ENCODE peak calls at places on chromosomes 11 and 22, in nine cellular contexts. One of them, this sample, is unnamed.

GRCh38 chr22:40534379-40535188 is 101.9 kb downstream of the MRTFA start:
- DNase-seq in epithelial cell of esophagus: peak
- DNase-seq in right lobe of liver: no peak
- DNase-seq in IMR-90: peak
- DNase-seq in lung: no peak
- DNase-seq in neural crest cell: no peak
- DNase-seq in D721Med: no peak
- DNase-seq in GM12865: peak
- DNase-seq in osteocyte: no peak
- DNase-seq in this sample: no peak

GRCh38 chr11:28110108-28110838 is 2.1 kb downstream of the METTL15 start:
- DNase-seq in IMR-90: peak
- DNase-seq in epithelial cell of esophagus: peak
- DNase-seq in osteocyte: peak
- DNase-seq in lung: peak
- DNase-seq in right lobe of liver: peak
- DNase-seq in neural crest cell: peak
- DNase-seq in D721Med: no peak
- DNase-seq in GM12865: peak
- DNase-seq in this sample: peak

GRCh38 chr11:65696802-65697552 is 15.1 kb upstream of the KAT5 start:
- DNase-seq in IMR-90: no peak
- DNase-seq in D721Med: no peak
- DNase-seq in osteocyte: no peak
- DNase-seq in epithelial cell of esophagus: no peak
- DNase-seq in right lobe of liver: no peak
- DNase-seq in GM12865: no peak
- DNase-seq in neural crest cell: no peak
- DNase-seq in lung: no peak
- DNase-seq in this sample: no peak

GRCh38 chr11:45779602-45780001 is 25.3 kb upstream of the SLC35C1 start:
- DNase-seq in neural crest cell: no peak
- DNase-seq in epithelial cell of esophagus: no peak
- DNase-seq in osteocyte: no peak
- DNase-seq in right lobe of liver: no peak
- DNase-seq in D721Med: no peak
- DNase-seq in lung: no peak
- DNase-seq in GM12865: no peak
- DNase-seq in IMR-90: no peak
- DNase-seq in this sample: no peak

GRCh38 chr11:115959098-115959497 is 454.9 kb upstream of the CADM1 start:
- DNase-seq in IMR-90: no peak
- DNase-seq in D721Med: no peak
- DNase-seq in neural crest cell: no peak
- DNase-seq in lung: no peak
- DNase-seq in GM12865: no peak
- DNase-seq in epithelial cell of esophagus: no peak
- DNase-seq in right lobe of liver: no peak
- DNase-seq in osteocyte: no peak
- DNase-seq in this sample: no peak

GRCh38 chr11:75593337-75593915 is 31.4 kb downstream of the SERPINH1 start:
- DNase-seq in epithelial cell of esophagus: no peak
- DNase-seq in D721Med: no peak
- DNase-seq in IMR-90: no peak
- DNase-seq in osteocyte: no peak
- DNase-seq in right lobe of liver: no peak
- DNase-seq in GM12865: no peak
- DNase-seq in neural crest cell: no peak
- DNase-seq in lung: no peak
- DNase-seq in this sample: no peak

GRCh38 chr22:47434336-47435203 is 672.1 kb downstream of the TBC1D22A start:
- DNase-seq in osteocyte: peak
- DNase-seq in IMR-90: no peak
- DNase-seq in neural crest cell: no peak
- DNase-seq in right lobe of liver: no peak
- DNase-seq in GM12865: no peak
- DNase-seq in epithelial cell of esophagus: no peak
- DNase-seq in D721Med: no peak
- DNase-seq in lung: no peak
- DNase-seq in this sample: no peak

GRCh38 chr11:126153999-126154398 is 57.5 kb downstream of the RPUSD4 start:
- DNase-seq in GM12865: no peak
- DNase-seq in epithelial cell of esophagus: peak
- DNase-seq in D721Med: no peak
- DNase-seq in IMR-90: peak
- DNase-seq in lung: no peak
- DNase-seq in right lobe of liver: peak
- DNase-seq in neural crest cell: no peak
- DNase-seq in osteocyte: no peak
- DNase-seq in this sample: no peak

GRCh38 chr11:96001037-96001436 is 77.1 kb upstream of the MTMR2 start:
- DNase-seq in right lobe of liver: no peak
- DNase-seq in D721Med: no peak
- DNase-seq in neural crest cell: no peak
- DNase-seq in osteocyte: no peak
- DNase-seq in IMR-90: peak
- DNase-seq in lung: peak
- DNase-seq in GM12865: no peak
- DNase-seq in epithelial cell of esophagus: peak
- DNase-seq in this sample: no peak

GRCh38 chr11:68379216-68379615 is 66.8 kb downstream of the LRP5 start:
- DNase-seq in lung: no peak
- DNase-seq in IMR-90: no peak
- DNase-seq in right lobe of liver: no peak
- DNase-seq in GM12865: no peak
- DNase-seq in D721Med: no peak
- DNase-seq in neural crest cell: no peak
- DNase-seq in epithelial cell of esophagus: no peak
- DNase-seq in osteocyte: no peak
- DNase-seq in this sample: no peak

GRCh38 chr22:44625981-44626687 is 75.9 kb upstream of the PRR5 start:
- DNase-seq in GM12865: peak
- DNase-seq in neural crest cell: peak
- DNase-seq in D721Med: no peak
- DNase-seq in osteocyte: peak
- DNase-seq in IMR-90: peak
- DNase-seq in epithelial cell of esophagus: peak
- DNase-seq in right lobe of liver: peak
- DNase-seq in lung: peak
- DNase-seq in this sample: peak

GRCh38 chr11:1373536-1374214 is 16.1 kb upstream of the BRSK2 start:
- DNase-seq in right lobe of liver: no peak
- DNase-seq in GM12865: no peak
- DNase-seq in neural crest cell: no peak
- DNase-seq in epithelial cell of esophagus: no peak
- DNase-seq in osteocyte: no peak
- DNase-seq in D721Med: no peak
- DNase-seq in IMR-90: peak
- DNase-seq in lung: no peak
- DNase-seq in this sample: no peak

GRCh38 chr22:43537019-43537585 is 125.3 kb downstream of the MPPED1 start:
- DNase-seq in right lobe of liver: peak
- DNase-seq in osteocyte: peak
- DNase-seq in lung: no peak
- DNase-seq in epithelial cell of esophagus: peak
- DNase-seq in IMR-90: no peak
- DNase-seq in GM12865: no peak
- DNase-seq in neural crest cell: no peak
- DNase-seq in D721Med: no peak
- DNase-seq in this sample: no peak

DNA sequence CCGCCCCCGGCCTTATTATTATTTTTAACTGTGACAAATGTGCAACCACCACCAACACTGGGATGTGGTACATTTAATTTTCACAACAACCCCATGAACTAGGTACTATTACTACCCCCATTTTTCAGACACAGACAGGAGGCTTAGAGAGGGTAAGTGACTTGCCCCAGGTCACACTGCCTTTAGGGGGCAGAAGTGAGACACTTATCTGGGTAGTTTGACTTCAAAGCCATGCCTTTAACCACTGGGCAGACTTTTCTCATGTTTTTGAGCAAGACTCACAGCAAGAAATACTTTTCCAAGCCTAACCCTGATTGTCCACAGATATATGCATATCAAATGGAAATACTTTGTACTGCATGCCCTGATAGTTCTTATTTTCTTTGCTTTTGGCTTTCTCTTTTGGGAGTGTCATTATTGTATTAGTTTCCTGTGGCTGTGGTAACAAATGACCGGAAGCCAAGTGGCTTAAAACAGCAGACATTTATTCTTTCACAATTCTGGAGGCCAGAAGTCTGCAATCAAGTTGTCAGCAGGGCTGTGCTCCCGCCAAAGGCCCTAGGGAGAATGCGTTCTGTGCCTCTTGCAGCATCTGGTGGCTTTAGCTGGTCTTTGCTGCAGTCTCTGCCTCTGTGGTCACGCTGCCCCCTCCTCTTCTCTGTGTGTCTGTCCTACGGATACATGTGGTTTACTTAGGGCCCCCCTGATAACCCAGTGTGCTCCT is 110.8 kb downstream of the GRIK4 start:
- DNase-seq in osteocyte: no peak
- DNase-seq in GM12865: peak
- DNase-seq in epithelial cell of esophagus: no peak
- DNase-seq in IMR-90: no peak
- DNase-seq in D721Med: no peak
- DNase-seq in right lobe of liver: no peak
- DNase-seq in lung: no peak
- DNase-seq in neural crest cell: no peak
- DNase-seq in this sample: no peak
- TF ChIP-seq CTCF in osteocyte: no peak
- TF ChIP-seq CTCF in GM12865: peak
- TF ChIP-seq CTCF in epithelial cell of esophagus: peak
- TF ChIP-seq CTCF in IMR-90: no peak
- TF ChIP-seq CTCF in D721Med: peak
- TF ChIP-seq CTCF in right lobe of liver: no peak
- TF ChIP-seq CTCF in lung: no peak
- TF ChIP-seq CTCF in neural crest cell: peak
- TF ChIP-seq CTCF in this sample: peak

GRCh38 chr22:30325724-30326703 is 727 bp downstream of the TBC1D10A start:
- DNase-seq in IMR-90: no peak
- DNase-seq in GM12865: peak
- DNase-seq in neural crest cell: no peak
- DNase-seq in epithelial cell of esophagus: no peak
- DNase-seq in D721Med: no peak
- DNase-seq in lung: no peak
- DNase-seq in right lobe of liver: peak
- DNase-seq in osteocyte: no peak
- DNase-seq in this sample: peak
- TF ChIP-seq CTCF in IMR-90: no peak
- TF ChIP-seq CTCF in GM12865: no peak
- TF ChIP-seq CTCF in neural crest cell: no peak
- TF ChIP-seq CTCF in epithelial cell of esophagus: no peak
- TF ChIP-seq CTCF in D721Med: no peak
- TF ChIP-seq CTCF in lung: no peak
- TF ChIP-seq CTCF in right lobe of liver: no peak
- TF ChIP-seq CTCF in osteocyte: no peak
- TF ChIP-seq CTCF in this sample: no peak

GRCh38 chr22:20395897-20396287 is 1.9 kb downstream of the ZNF74 start:
- DNase-seq in GM12865: no peak
- DNase-seq in epithelial cell of esophagus: no peak
- DNase-seq in lung: no peak
- DNase-seq in IMR-90: no peak
- DNase-seq in D721Med: no peak
- DNase-seq in neural crest cell: no peak
- DNase-seq in right lobe of liver: no peak
- DNase-seq in osteocyte: no peak
- DNase-seq in this sample: no peak

GRCh38 chr22:20395181-20395896 is 1.4 kb downstream of the ZNF74 start:
- DNase-seq in epithelial cell of esophagus: no peak
- DNase-seq in right lobe of liver: no peak
- DNase-seq in D721Med: no peak
- DNase-seq in IMR-90: no peak
- DNase-seq in osteocyte: no peak
- DNase-seq in GM12865: no peak
- DNase-seq in neural crest cell: no peak
- DNase-seq in lung: no peak
- DNase-seq in this sample: no peak

GRCh38 chr22:20391222-20391621 is 2.7 kb upstream of the ZNF74 start:
- DNase-seq in epithelial cell of esophagus: no peak
- DNase-seq in GM12865: no peak
- DNase-seq in right lobe of liver: no peak
- DNase-seq in osteocyte: no peak
- DNase-seq in neural crest cell: no peak
- DNase-seq in D721Med: no peak
- DNase-seq in lung: no peak
- DNase-seq in IMR-90: no peak
- DNase-seq in this sample: no peak

GRCh38 chr22:20392983-20393704 is 807 bp upstream of the ZNF74 start:
- DNase-seq in epithelial cell of esophagus: no peak
- DNase-seq in neural crest cell: no peak
- DNase-seq in osteocyte: no peak
- DNase-seq in GM12865: no peak
- DNase-seq in IMR-90: no peak
- DNase-seq in right lobe of liver: no peak
- DNase-seq in lung: no peak
- DNase-seq in D721Med: no peak
- DNase-seq in this sample: no peak

GRCh38 chr22:20393705-20394476 is at the start of gene ZNF74:
- DNase-seq in epithelial cell of esophagus: peak
- DNase-seq in GM12865: peak
- DNase-seq in D721Med: no peak
- DNase-seq in osteocyte: peak
- DNase-seq in lung: peak
- DNase-seq in IMR-90: peak
- DNase-seq in neural crest cell: peak
- DNase-seq in right lobe of liver: peak
- DNase-seq in this sample: peak
- TF ChIP-seq CTCF in epithelial cell of esophagus: peak
- TF ChIP-seq CTCF in GM12865: no peak
- TF ChIP-seq CTCF in D721Med: no peak
- TF ChIP-seq CTCF in osteocyte: no peak
- TF ChIP-seq CTCF in lung: no peak
- TF ChIP-seq CTCF in IMR-90: no peak
- TF ChIP-seq CTCF in neural crest cell: no peak
- TF ChIP-seq CTCF in right lobe of liver: no peak
- TF ChIP-seq CTCF in this sample: no peak

DNA sequence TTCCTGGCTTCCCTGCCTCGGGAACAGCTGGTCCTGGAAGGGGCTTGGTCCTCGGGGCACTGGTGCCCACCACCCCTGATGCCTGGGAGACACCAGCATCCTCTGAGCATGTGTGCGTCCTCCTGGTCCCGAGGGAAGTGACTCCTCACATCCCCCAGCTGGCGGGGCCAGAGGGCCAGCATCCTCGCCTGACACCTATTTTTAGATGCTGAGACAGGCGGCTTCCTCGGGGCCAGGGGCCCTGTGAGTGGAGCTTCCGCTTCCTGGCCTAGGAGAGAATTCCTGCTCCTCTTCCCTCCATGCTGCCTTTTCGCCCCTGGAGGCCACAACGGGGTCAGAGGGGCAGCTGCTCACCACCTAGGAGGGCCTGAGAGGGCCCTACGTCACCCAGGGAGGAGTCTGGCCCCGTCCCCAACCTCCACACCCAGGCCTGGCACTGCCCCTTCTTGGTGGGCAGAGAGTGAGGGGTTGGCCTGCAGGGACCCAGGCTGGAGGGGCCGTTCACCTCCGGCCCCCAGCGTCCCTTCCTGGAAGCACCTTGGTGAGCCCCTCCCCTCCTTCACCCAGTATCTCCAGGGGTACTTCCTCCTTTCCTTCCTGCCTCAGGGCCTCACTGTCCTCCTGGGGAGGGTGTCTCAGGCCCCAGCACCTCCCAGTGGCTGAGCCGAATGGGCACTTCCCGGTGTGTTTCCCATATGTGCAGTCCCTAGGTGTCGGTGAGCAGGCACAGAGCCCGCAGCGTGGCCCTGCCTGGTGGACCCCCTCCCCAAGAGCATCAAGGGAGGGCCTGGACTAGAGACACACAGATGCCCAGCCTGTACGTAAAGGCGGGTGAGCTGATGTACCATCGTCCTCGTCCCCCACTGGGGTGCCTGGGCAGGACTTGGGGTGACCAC is 6.1 kb downstream of the CD81 start:
- DNase-seq in epithelial cell of esophagus: no peak
- DNase-seq in IMR-90: peak
- DNase-seq in lung: no peak
- DNase-seq in D721Med: no peak
- DNase-seq in osteocyte: no peak
- DNase-seq in GM12865: no peak
- DNase-seq in right lobe of liver: no peak
- DNase-seq in neural crest cell: no peak
- DNase-seq in this sample: no peak
- TF ChIP-seq CTCF in epithelial cell of esophagus: no peak
- TF ChIP-seq CTCF in IMR-90: no peak
- TF ChIP-seq CTCF in lung: no peak
- TF ChIP-seq CTCF in D721Med: no peak
- TF ChIP-seq CTCF in osteocyte: no peak
- TF ChIP-seq CTCF in GM12865: no peak
- TF ChIP-seq CTCF in right lobe of liver: no peak
- TF ChIP-seq CTCF in neural crest cell: no peak
- TF ChIP-seq CTCF in this sample: no peak

This sample was measured in GM10248.